ENCODE peak calls at places on chromosomes 3 and 15, in four cellular contexts. One of them, this sample, is unnamed.

GRCh38 chr15:77179541-77179998 is 108.7 kb upstream of the TSPAN3 start:
- DNase-seq in natural killer cell: peak; percentile 26
- DNase-seq in GM12865: peak; percentile 86
- DNase-seq in activated B cell treated with CpG ODN at 0.5 μM for 24 hours: no peak
- DNase-seq in this sample: no peak

GRCh38 chr3:30342319-30343060 is 263.9 kb upstream of the TGFBR2 start:
- DNase-seq in natural killer cell: no peak
- DNase-seq in GM12865: no peak
- DNase-seq in activated B cell treated with CpG ODN at 0.5 μM for 24 hours: no peak
- DNase-seq in this sample: no peak

GRCh38 chr15:90982135-90982534 is 12.2 kb downstream of the PRC1 start:
- DNase-seq in natural killer cell: no peak
- DNase-seq in GM12865: peak; percentile 53
- DNase-seq in activated B cell treated with CpG ODN at 0.5 μM for 24 hours: no peak
- DNase-seq in this sample: no peak

GRCh38 chr3:161117646-161118045 is 12.5 kb upstream of the B3GALNT1 start:
- DNase-seq in natural killer cell: no peak
- DNase-seq in GM12865: no peak
- DNase-seq in activated B cell treated with CpG ODN at 0.5 μM for 24 hours: no peak
- DNase-seq in this sample: no peak

GRCh38 chr3:127781411-127782001 is 40.8 kb downstream of the MGLL start:
- DNase-seq in natural killer cell: no peak
- DNase-seq in GM12865: no peak
- DNase-seq in activated B cell treated with CpG ODN at 0.5 μM for 24 hours: no peak
- DNase-seq in this sample: no peak

GRCh38 chr3:169914321-169914720 is 2.9 kb downstream of the SAMD7 start:
- DNase-seq in natural killer cell: no peak
- DNase-seq in GM12865: no peak
- DNase-seq in activated B cell treated with CpG ODN at 0.5 μM for 24 hours: no peak
- DNase-seq in this sample: no peak

GRCh38 chr15:82749951-82750830 is 40.5 kb upstream of the AP3B2 start:
- DNase-seq in natural killer cell: peak; percentile 71
- DNase-seq in GM12865: peak; percentile 92
- DNase-seq in activated B cell treated with CpG ODN at 0.5 μM for 24 hours: peak; percentile 76
- DNase-seq in this sample: peak; percentile 76

GRCh38 chr3:99578339-99578970 is 59.9 kb upstream of the COL8A1 start:
- DNase-seq in natural killer cell: no peak
- DNase-seq in GM12865: no peak
- DNase-seq in activated B cell treated with CpG ODN at 0.5 μM for 24 hours: no peak
- DNase-seq in this sample: no peak

GRCh38 chr3:27680517-27681246 is 41.4 kb downstream of the EOMES start:
- DNase-seq in natural killer cell: no peak
- DNase-seq in GM12865: no peak
- DNase-seq in activated B cell treated with CpG ODN at 0.5 μM for 24 hours: no peak
- DNase-seq in this sample: no peak

GRCh38 chr3:27678234-27678633 is 43.9 kb downstream of the EOMES start:
- DNase-seq in natural killer cell: no peak
- DNase-seq in GM12865: no peak
- DNase-seq in activated B cell treated with CpG ODN at 0.5 μM for 24 hours: no peak
- DNase-seq in this sample: no peak

GRCh38 chr3:27684302-27684701 is 37.8 kb downstream of the EOMES start:
- DNase-seq in natural killer cell: no peak
- DNase-seq in GM12865: no peak
- DNase-seq in activated B cell treated with CpG ODN at 0.5 μM for 24 hours: no peak
- DNase-seq in this sample: no peak

GRCh38 chr3:27679691-27680090 is 42.4 kb downstream of the EOMES start:
- DNase-seq in natural killer cell: no peak
- DNase-seq in GM12865: no peak
- DNase-seq in activated B cell treated with CpG ODN at 0.5 μM for 24 hours: no peak
- DNase-seq in this sample: no peak

DNA sequence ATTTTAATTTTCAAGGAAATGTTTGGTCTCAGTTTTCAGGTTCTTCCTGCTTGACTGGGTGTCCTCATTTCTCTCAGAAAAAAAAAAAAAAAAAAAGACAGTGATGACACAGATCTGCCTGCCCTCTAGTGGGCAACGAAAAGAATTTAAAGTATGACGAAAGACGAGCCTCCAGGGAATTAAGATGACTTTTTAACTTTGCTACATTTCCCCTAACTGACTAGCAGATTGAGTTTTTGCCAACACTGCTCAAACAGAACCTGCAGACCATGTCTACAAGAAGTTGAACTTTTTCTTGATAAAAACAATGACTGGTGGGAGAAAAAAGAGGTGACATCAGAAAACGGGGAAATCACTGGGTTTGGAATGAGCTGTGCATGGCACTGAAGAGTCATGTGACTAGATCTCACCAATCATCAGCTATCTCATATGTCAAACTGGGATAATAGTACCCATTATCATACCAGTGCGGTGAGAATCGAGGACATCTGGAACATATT is 40.8 kb downstream of the EOMES start:
- DNase-seq in natural killer cell: no peak
- DNase-seq in GM12865: peak; percentile 70
- DNase-seq in activated B cell treated with CpG ODN at 0.5 μM for 24 hours: no peak
- DNase-seq in this sample: peak; percentile 22
- TF ChIP-seq CTCF in natural killer cell: peak; percentile 87
- TF ChIP-seq CTCF in GM12865: peak; percentile 54
- TF ChIP-seq CTCF in activated B cell treated with CpG ODN at 0.5 μM for 24 hours: no peak
- TF ChIP-seq CTCF in this sample: peak; percentile 80

GRCh38 chr3:8841472-8841871 is 72.1 kb upstream of the OXTR start:
- DNase-seq in natural killer cell: no peak
- DNase-seq in GM12865: no peak
- DNase-seq in activated B cell treated with CpG ODN at 0.5 μM for 24 hours: no peak
- DNase-seq in this sample: no peak
- TF ChIP-seq CTCF in natural killer cell: no peak
- TF ChIP-seq CTCF in GM12865: no peak
- TF ChIP-seq CTCF in activated B cell treated with CpG ODN at 0.5 μM for 24 hours: no peak
- TF ChIP-seq CTCF in this sample: no peak

GRCh38 chr3:174331095-174331802 is 527.9 kb upstream of the NAALADL2 start:
- DNase-seq in natural killer cell: no peak
- DNase-seq in GM12865: no peak
- DNase-seq in activated B cell treated with CpG ODN at 0.5 μM for 24 hours: no peak
- DNase-seq in this sample: no peak
- TF ChIP-seq CTCF in natural killer cell: no peak
- TF ChIP-seq CTCF in GM12865: no peak
- TF ChIP-seq CTCF in activated B cell treated with CpG ODN at 0.5 μM for 24 hours: no peak
- TF ChIP-seq CTCF in this sample: no peak

DNA sequence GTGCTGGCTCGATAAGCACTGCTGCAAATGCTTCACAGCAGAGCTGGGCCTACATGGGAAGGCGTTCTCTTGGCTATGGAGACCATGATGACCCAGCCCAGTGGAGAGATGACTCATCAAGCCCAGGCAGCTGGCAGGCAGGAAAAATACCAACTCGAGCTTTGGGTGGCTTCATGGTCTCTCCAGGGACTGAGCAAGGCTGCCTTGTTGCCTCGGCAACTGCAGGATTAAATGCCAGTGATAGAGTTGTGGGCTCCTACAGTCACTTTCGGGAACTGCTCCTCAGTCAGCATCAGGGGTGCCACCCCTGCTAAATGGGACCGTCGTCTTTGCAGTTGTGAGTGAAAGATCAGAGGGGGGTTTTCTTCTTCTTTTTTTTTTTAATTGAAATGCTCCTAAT is 54.6 kb upstream of the MYZAP start:
- DNase-seq in natural killer cell: no peak
- DNase-seq in GM12865: peak; percentile 42
- DNase-seq in activated B cell treated with CpG ODN at 0.5 μM for 24 hours: no peak
- DNase-seq in this sample: no peak
- TF ChIP-seq CTCF in natural killer cell: no peak
- TF ChIP-seq CTCF in GM12865: no peak
- TF ChIP-seq CTCF in activated B cell treated with CpG ODN at 0.5 μM for 24 hours: no peak
- TF ChIP-seq CTCF in this sample: no peak

GRCh38 chr15:69991493-69991892 is 106.2 kb downstream of the TLE3 start:
- DNase-seq in natural killer cell: no peak
- DNase-seq in GM12865: no peak
- DNase-seq in activated B cell treated with CpG ODN at 0.5 μM for 24 hours: no peak
- DNase-seq in this sample: no peak

GRCh38 chr15:69988541-69989225 is 109.0 kb downstream of the TLE3 start:
- DNase-seq in natural killer cell: no peak
- DNase-seq in GM12865: no peak
- DNase-seq in activated B cell treated with CpG ODN at 0.5 μM for 24 hours: no peak
- DNase-seq in this sample: no peak

GRCh38 chr15:69987492-69988482 is 109.9 kb downstream of the TLE3 start:
- DNase-seq in natural killer cell: no peak
- DNase-seq in GM12865: no peak
- DNase-seq in activated B cell treated with CpG ODN at 0.5 μM for 24 hours: no peak
- DNase-seq in this sample: no peak

GRCh38 chr15:69992326-69992725 is 105.4 kb downstream of the TLE3 start:
- DNase-seq in natural killer cell: no peak
- DNase-seq in GM12865: no peak
- DNase-seq in activated B cell treated with CpG ODN at 0.5 μM for 24 hours: no peak
- DNase-seq in this sample: no peak

DNA sequence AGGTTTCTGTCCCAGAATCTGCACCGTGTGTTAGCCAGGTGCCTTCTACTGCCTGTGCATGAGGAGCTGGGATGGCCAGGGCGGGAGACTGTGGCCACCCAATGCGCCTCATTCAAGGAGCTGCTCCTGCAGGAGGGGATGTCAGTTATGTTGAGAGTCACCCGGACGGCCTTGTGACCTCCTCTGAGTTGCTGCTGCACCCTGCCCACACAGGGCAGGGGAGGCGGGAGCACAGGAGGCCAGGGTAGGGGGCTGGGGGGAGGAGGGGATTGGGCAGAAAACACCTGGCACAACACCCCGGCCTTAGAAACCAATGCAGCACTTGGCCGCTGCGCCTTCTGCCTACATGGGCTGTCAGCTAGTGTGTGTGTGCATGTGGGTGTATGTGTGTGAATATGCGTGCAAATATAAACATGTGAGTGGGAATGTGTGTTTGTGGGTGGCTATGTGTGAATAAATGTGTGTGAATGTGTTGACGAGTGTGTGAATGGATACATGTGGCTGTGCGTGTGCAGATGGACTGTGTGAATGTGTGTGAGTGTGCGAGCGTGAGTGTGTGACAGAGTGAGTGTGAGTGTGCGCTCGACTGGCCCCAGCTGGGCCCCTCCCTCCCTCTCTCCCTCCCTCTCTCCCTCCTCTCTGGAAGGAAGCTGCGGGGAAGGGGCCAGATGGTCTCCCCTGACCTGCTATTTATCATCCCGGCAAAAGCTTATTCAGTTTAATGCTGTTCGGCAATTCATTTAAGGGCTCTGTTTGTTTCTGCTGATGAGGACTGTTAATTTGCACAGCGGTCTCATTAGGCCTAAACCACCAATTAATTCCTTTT is 106.9 kb downstream of the TLE3 start:
- DNase-seq in natural killer cell: no peak
- DNase-seq in GM12865: no peak
- DNase-seq in activated B cell treated with CpG ODN at 0.5 μM for 24 hours: no peak
- DNase-seq in this sample: no peak
- TF ChIP-seq CTCF in natural killer cell: no peak
- TF ChIP-seq CTCF in GM12865: no peak
- TF ChIP-seq CTCF in activated B cell treated with CpG ODN at 0.5 μM for 24 hours: no peak
- TF ChIP-seq CTCF in this sample: no peak

GRCh38 chr3:50442940-50443579 is 60.4 kb downstream of the CACNA2D2 start:
- DNase-seq in natural killer cell: no peak
- DNase-seq in GM12865: no peak
- DNase-seq in activated B cell treated with CpG ODN at 0.5 μM for 24 hours: no peak
- DNase-seq in this sample: no peak
- TF ChIP-seq CTCF in natural killer cell: no peak
- TF ChIP-seq CTCF in GM12865: no peak
- TF ChIP-seq CTCF in activated B cell treated with CpG ODN at 0.5 μM for 24 hours: no peak
- TF ChIP-seq CTCF in this sample: no peak

GRCh38 chr3:108153451-108153981 is 62.7 kb upstream of the CD47 start:
- DNase-seq in natural killer cell: no peak
- DNase-seq in GM12865: peak; percentile 79
- DNase-seq in activated B cell treated with CpG ODN at 0.5 μM for 24 hours: no peak
- DNase-seq in this sample: peak; percentile 39
- TF ChIP-seq CTCF in natural killer cell: peak; percentile 35
- TF ChIP-seq CTCF in GM12865: peak; percentile 53
- TF ChIP-seq CTCF in activated B cell treated with CpG ODN at 0.5 μM for 24 hours: no peak
- TF ChIP-seq CTCF in this sample: peak; percentile 50